ENCODE peak calls at places on chromosomes 5 and 9, in seven cellular contexts. M is posterior cingulate gyrus, D is NCI-H2107, J is T-helper 9 cell, Z is activated gamma-delta T cell, N is HL-60, S is fibroblast of lung. C is an unnamed sample.
A peak's percentile ranks its signal among the peaks of the same experiment; 100 is the strongest.

GRCh38 chr9:86945868-86946711 is 1.2 kb downstream of the GAS1 start:
- DNase-seq in M (peak; percentile 84), D (no peak), J (peak; percentile 55), Z (peak; percentile 57), N (peak; percentile 16), S (peak; percentile 75), C (peak; percentile 55)

GRCh38 chr5:154478752-154479159 is 729 bp upstream of the HAND1 start:
- DNase-seq in M (no peak), D (no peak), J (no peak), Z (no peak), N (no peak), S (no peak), C (no peak)

GRCh38 chr5:5183933-5184332 is 43.8 kb downstream of the ADAMTS16 start:
- DNase-seq in M (no peak), D (no peak), J (no peak), Z (no peak), N (no peak), S (no peak), C (no peak)

GRCh38 chr9:126989847-126990821 is 75.6 kb downstream of the RALGPS1 start:
- DNase-seq in M (no peak), D (no peak), J (no peak), Z (no peak), N (no peak), S (no peak), C (no peak)

GRCh38 chr9:89538874-89539273 is 41.0 kb upstream of the SEMA4D start:
- DNase-seq in M (no peak), D (no peak), J (no peak), Z (no peak), N (no peak), S (no peak), C (no peak)

GRCh38 chr5:15789661-15790060 is 289.7 kb downstream of the FBXL7 start:
- DNase-seq in M (no peak), D (no peak), J (no peak), Z (no peak), N (no peak), S (peak; percentile 49), C (no peak)

GRCh38 chr5:165620394-165620793 is 2115.0 kb downstream of the MAT2B start:
- DNase-seq in M (no peak), D (no peak), J (no peak), Z (no peak), N (no peak), S (peak; percentile 95), C (no peak)

GRCh38 chr9:25603106-25603505 is 75.1 kb downstream of the TUSC1 start:
- DNase-seq in M (no peak), D (no peak), J (no peak), Z (no peak), N (no peak), S (no peak), C (no peak)

GRCh38 chr5:180056153-180056552 is 15.4 kb downstream of the RNF130 start:
- DNase-seq in M (no peak), D (no peak), J (no peak), Z (no peak), N (no peak), S (no peak), C (no peak)

GRCh38 chr5:370959-371810 is 49.7 kb downstream of the AHRR start:
- DNase-seq in M (no peak), D (no peak), J (no peak), Z (no peak), N (no peak), S (no peak), C (no peak)

GRCh38 chr9:38421498-38422211 is 2.6 kb downstream of the IGFBPL1 start:
- DNase-seq in M (no peak), D (peak; percentile 12), J (no peak), Z (no peak), N (no peak), S (no peak), C (no peak)